ENCODE peak calls at places on chromosomes 11 and 22, in eight cellular contexts. M, P, Q, O, N, I, C and V are unnamed samples.

GRCh38 chr22:50726643-50727340 is 11.2 kb upstream of the ACR start:
- DNase-seq in N (peak; percentile 40), P (no peak), Q (no peak), O (no peak), C (no peak), I (no peak), M (no peak), V (no peak)

GRCh38 chr11:63813563-63814382 is 517 bp downstream of the SPINDOC start:
- DNase-seq in O (peak; percentile 45), M (peak; percentile 67), I (peak; percentile 55), N (peak; percentile 75), Q (peak; percentile 67), C (peak; percentile 41), P (peak; percentile 67), V (peak; percentile 82)

GRCh38 chr11:14357843-14358728 is 897 bp downstream of the RRAS2 start:
- DNase-seq in P (peak; percentile 93), Q (peak; percentile 61), O (peak; percentile 83), C (peak; percentile 69), I (peak; percentile 85), N (peak; percentile 73), M (peak; percentile 74), V (peak; percentile 60)

GRCh38 chr11:116948375-116948774 is 111.0 kb upstream of the APOA1 start:
- DNase-seq in I (peak; percentile 39), M (peak; percentile 48), P (no peak), C (peak; percentile 43), O (peak; percentile 85), Q (no peak), N (no peak), V (no peak)

GRCh38 chr11:97995874-97996273 is 1024.9 kb upstream of the CNTN5 start:
- DNase-seq in P (peak; percentile 18), C (no peak), N (no peak), Q (no peak), O (no peak), M (no peak), I (no peak), V (no peak)

GRCh38 chr22:22201185-22201924 is 43.2 kb upstream of the VPREB1 start:
- DNase-seq in P (peak; percentile 49), C (peak; percentile 16), M (no peak), Q (no peak), I (peak; percentile 46), O (peak; percentile 67), N (peak; percentile 74), V (no peak)

GRCh38 chr11:11157201-11157600 is 195.8 kb downstream of the CSNK2A3 start:
- DNase-seq in O (peak; percentile 69), N (no peak), P (peak; percentile 73), I (peak; percentile 67), M (no peak), C (peak; percentile 21), Q (no peak), V (no peak)

GRCh38 chr22:44026630-44027511 is 2.8 kb downstream of the PARVB start:
- DNase-seq in I (peak; percentile 97), O (peak; percentile 53), M (peak; percentile 69), N (peak; percentile 85), Q (peak; percentile 89), C (peak; percentile 76), P (no peak), V (peak; percentile 89)

GRCh38 chr11:128852327-128853023 is 14.6 kb downstream of the KCNJ1 start:
- DNase-seq in I (no peak), C (no peak), P (no peak), M (no peak), Q (no peak), O (no peak), N (peak; percentile 21), V (peak; percentile 70)

GRCh38 chr11:119337581-119338317 is 2.9 kb downstream of the C1QTNF5 start:
- DNase-seq in P (peak; percentile 92), M (peak; percentile 82), Q (no peak), O (no peak), N (peak; percentile 75), C (peak; percentile 52), I (peak; percentile 68), V (peak; percentile 64)

GRCh38 chr11:89540826-89541225 is 49.7 kb upstream of the NOX4 start:
- DNase-seq in O (peak; percentile 76), N (no peak), I (no peak), M (no peak), C (no peak), Q (no peak), P (no peak), V (no peak)

GRCh38 chr11:80727315-80727714 is 1286.5 kb upstream of the TENM4 start:
- DNase-seq in P (peak; percentile 60), Q (peak; percentile 50), N (no peak), I (peak; percentile 27), M (peak; percentile 1), O (no peak), C (peak; percentile 38), V (no peak)

GRCh38 chr11:72330131-72330727 is 86.3 kb upstream of the PHOX2A start:
- DNase-seq in O (no peak), I (no peak), N (no peak), M (no peak), C (no peak), P (no peak), Q (no peak), V (no peak)

GRCh38 chr11:19929147-19929546 is 216.5 kb downstream of the NAV2 start:
- DNase-seq in C (no peak), O (no peak), N (no peak), M (peak; percentile 72), Q (no peak), I (peak; percentile 25), P (no peak), V (no peak)

GRCh38 chr11:9855579-9856260 is 191.8 kb downstream of the SWAP70 start:
- DNase-seq in O (no peak), I (peak; percentile 89), Q (no peak), N (no peak), P (no peak), M (peak; percentile 66), C (no peak), V (no peak)

GRCh38 chr11:108693852-108694251 is 29.0 kb downstream of the DDX10 start:
- DNase-seq in O (no peak), N (no peak), I (peak; percentile 83), M (peak; percentile 82), Q (no peak), C (no peak), P (no peak), V (no peak)

GRCh38 chr11:134238956-134239355 is 14.2 kb downstream of the THYN1 start:
- DNase-seq in N (no peak), I (no peak), O (no peak), P (no peak), Q (no peak), C (no peak), M (no peak), V (no peak)

GRCh38 chr11:134235399-134235798 is 10.9 kb downstream of the VPS26B start:
- DNase-seq in M (no peak), C (no peak), N (no peak), Q (no peak), P (no peak), I (no peak), O (no peak), V (no peak)

GRCh38 chr11:134236834-134237556 is 12.5 kb downstream of the VPS26B start:
- DNase-seq in I (peak; percentile 11), N (no peak), P (no peak), C (no peak), Q (no peak), M (no peak), O (peak; percentile 81), V (no peak)

GRCh38 chr11:134240592-134240991 is 12.6 kb downstream of the THYN1 start:
- DNase-seq in P (no peak), O (no peak), Q (peak; percentile 29), N (no peak), I (no peak), C (no peak), M (no peak), V (no peak)

GRCh38 chr11:134237557-134237922 is 13.1 kb downstream of the VPS26B start:
- DNase-seq in I (no peak), C (no peak), M (no peak), Q (no peak), N (no peak), O (no peak), P (no peak), V (no peak)
- H3K4me3 ChIP-seq in I (no peak overlapping the region), C (no peak overlapping the region), M (no peak overlapping the region), Q (no peak overlapping the region), N (no peak overlapping the region), O (no peak overlapping the region), P (no peak overlapping the region), V (no peak overlapping the region)

GRCh38 chr22:45318168-45318557 is 8.4 kb downstream of the FAM118A start:
- DNase-seq in C (peak; percentile 83), P (peak; percentile 75), M (peak; percentile 93), O (no peak), I (peak; percentile 94), N (peak; percentile 94), Q (peak; percentile 96), V (peak; percentile 94)
- H3K4me1 ChIP-seq in C (peaks cover 39% of the 10 kb centered on the region), P (peaks cover 24% of the 10 kb centered on the region), M (peaks cover 21% of the 10 kb centered on the region), O (peaks cover 9% of the 10 kb centered on the region), I (peaks cover 24% of the 10 kb centered on the region), N (peaks cover 25% of the 10 kb centered on the region), Q (no peaks in the 10 kb centered on the region), V (peaks cover 15% of the 10 kb centered on the region)

GRCh38 chr22:38311331-38311635 is 6.0 kb downstream of the CSNK1E start:
- DNase-seq in O (no peak), C (no peak), I (peak; percentile 66), N (no peak), M (no peak), Q (no peak), P (no peak), V (no peak)

GRCh38 chr22:38314140-38314991 is 2.9 kb downstream of the CSNK1E start:
- DNase-seq in P (peak; percentile 61), I (peak; percentile 51), N (no peak), O (peak; percentile 36), Q (no peak), M (peak; percentile 55), C (no peak), V (peak; percentile 14)

GRCh38 chr22:38312261-38312800 is 4.9 kb downstream of the CSNK1E start:
- DNase-seq in N (no peak), M (no peak), O (no peak), P (no peak), Q (no peak), I (peak; percentile 42), C (no peak), V (no peak)

GRCh38 chr22:38314992-38315800 is 2.0 kb downstream of the CSNK1E start:
- DNase-seq in P (peak; percentile 26), O (peak; percentile 61), M (peak; percentile 33), N (no peak), Q (peak; percentile 75), C (peak; percentile 25), I (peak; percentile 61), V (no peak)

DNA sequence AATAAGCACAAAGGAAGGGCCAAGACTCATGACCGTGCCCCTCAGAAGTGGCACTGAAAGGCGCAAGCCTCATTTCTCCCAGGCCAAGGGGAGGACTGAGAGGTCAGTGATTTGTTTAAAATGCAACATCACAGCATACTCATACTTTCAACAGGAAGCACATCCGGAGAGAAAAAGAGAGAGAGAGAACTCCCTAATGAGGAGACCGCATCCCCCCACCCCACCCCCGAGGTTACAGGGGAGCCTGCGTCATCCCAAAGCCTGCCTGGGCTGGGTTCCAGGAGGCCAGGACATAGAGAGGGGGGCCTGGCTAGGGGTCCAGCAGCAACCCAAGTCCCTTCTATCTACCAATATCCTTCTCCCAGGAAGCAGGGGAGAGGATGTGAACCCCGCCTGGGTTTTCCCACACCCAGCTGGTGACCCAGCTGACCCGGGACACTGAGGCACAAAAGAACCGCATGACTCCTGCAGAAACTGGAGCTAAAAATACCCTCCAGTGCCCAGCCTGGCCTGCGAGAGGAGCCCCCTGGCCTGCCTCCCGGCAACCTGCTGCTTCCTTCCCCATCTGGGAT is 3.8 kb downstream of the CSNK1E start:
- DNase-seq in Q (peak; percentile 86), C (peak; percentile 58), N (peak; percentile 95), I (peak; percentile 84), P (peak; percentile 39), M (peak; percentile 94), O (no peak), V (peak; percentile 92)
- H3K4me3 ChIP-seq in Q (no peak overlapping the region), C (no peak overlapping the region), N (peak overlapping the region; percentile 81), I (peak overlapping the region; percentile 100), P (peak overlapping the region; percentile 99), M (peak overlapping the region; percentile 96), O (no peak overlapping the region), V (no peak overlapping the region)

GRCh38 chr11:35681181-35681767 is 18.7 kb downstream of the TRIM44 start:
- DNase-seq in M (no peak), N (no peak), Q (no peak), I (no peak), C (no peak), O (no peak), P (no peak), V (no peak)
- H3K4me1 ChIP-seq in M (peaks cover 4% of the 10 kb centered on the region), N (peaks cover 22% of the 10 kb centered on the region), Q (peaks cover 4% of the 10 kb centered on the region), I (peaks cover 10% of the 10 kb centered on the region), C (peaks cover 14% of the 10 kb centered on the region), O (peaks cover 3% of the 10 kb centered on the region), P (peaks cover 14% of the 10 kb centered on the region), V (peaks cover 10% of the 10 kb centered on the region)